ENCODE peak calls at places on chromosome 4, in ten cellular contexts. G is body of pancreas; F is transverse colon; O is tibial artery; U is effector memory CD4-positive, alpha-beta T cell; E is pancreas; W is endothelial cell of umbilical vein; M is lung; N is ovary; V is PC-3. S is an unnamed sample.
A peak's percentile ranks its signal among the peaks of the same experiment; 100 is the strongest.

GRCh38 chr4:1600811-1601532 is 83.1 kb downstream of the FAM53A start:
- DNase-seq in G (no peak), V (no peak), F (no peak), E (no peak), W (no peak), O (no peak), N (no peak), U (no peak), M (no peak), S (no peak)

GRCh38 chr4:139595989-139596679 is 40.1 kb upstream of the SETD7 start:
- DNase-seq in V (peak; percentile 85), U (no peak), W (no peak), N (no peak), E (no peak), O (peak; percentile 70), G (no peak), F (no peak), M (no peak), S (peak; percentile 84)

GRCh38 chr4:51942108-51942832 is 77.9 kb downstream of the LRRC66 start:
- DNase-seq in G (no peak), W (no peak), E (no peak), O (no peak), U (no peak), N (no peak), F (no peak), V (peak; percentile 75), M (no peak), S (no peak)

GRCh38 chr4:15753786-15754185 is 24.3 kb upstream of the CD38 start:
- DNase-seq in M (no peak), N (no peak), V (peak; percentile 37), O (no peak), W (peak; percentile 83), G (peak; percentile 9), U (no peak), F (no peak), E (peak; percentile 3), S (no peak)

GRCh38 chr4:10728016-10728415 is 43.4 kb upstream of the CLNK start:
- DNase-seq in V (no peak), U (no peak), G (no peak), E (no peak), W (no peak), F (no peak), O (no peak), M (no peak), N (no peak), S (no peak)

GRCh38 chr4:153904011-153904410 is 115.1 kb upstream of the SFRP2 start:
- DNase-seq in F (no peak), M (no peak), U (no peak), E (no peak), G (no peak), V (no peak), N (no peak), W (no peak), O (no peak), S (no peak)

GRCh38 chr4:101954975-101955678 is 164.6 kb downstream of the BANK1 start:
- DNase-seq in G (no peak), M (no peak), V (no peak), E (no peak), O (no peak), U (no peak), W (no peak), N (no peak), F (no peak), S (no peak)

GRCh38 chr4:36013206-36013605 is 231.1 kb downstream of the ARAP2 start:
- DNase-seq in G (no peak), M (no peak), W (no peak), U (no peak), O (no peak), F (no peak), V (no peak), N (no peak), E (no peak), S (no peak)

GRCh38 chr4:159240690-159241089 is 137.8 kb downstream of the RAPGEF2 start:
- DNase-seq in V (no peak), G (no peak), O (no peak), U (no peak), N (no peak), F (no peak), W (no peak), M (no peak), E (no peak), S (no peak)

GRCh38 chr4:128390475-128390996 is 102.9 kb upstream of the PGRMC2 start:
- DNase-seq in N (no peak), F (no peak), V (no peak), W (no peak), O (no peak), M (no peak), U (no peak), E (no peak), G (peak; percentile 37), S (no peak)

GRCh38 chr4:100306018-100306417 is 115.8 kb upstream of the DDIT4L start:
- DNase-seq in E (no peak), W (no peak), N (no peak), V (peak; percentile 2), U (no peak), M (no peak), F (no peak), G (no peak), O (no peak), S (no peak)

GRCh38 chr4:184369871-184370270 is 104.5 kb downstream of the IRF2 start:
- DNase-seq in V (no peak), F (no peak), M (no peak), N (no peak), O (no peak), U (no peak), W (no peak), E (no peak), G (no peak), S (no peak)

GRCh38 chr4:183424109-183424751 is 20.2 kb upstream of the CDKN2AIP start:
- DNase-seq in F (peak; percentile 71), O (no peak), G (no peak), E (no peak), V (peak; percentile 57), U (no peak), N (peak; percentile 2), M (no peak), W (no peak), S (no peak)

GRCh38 chr4:14022428-14022827 is 394.9 kb upstream of the BOD1L1 start:
- DNase-seq in F (no peak), U (no peak), N (no peak), E (no peak), V (no peak), O (no peak), W (no peak), M (no peak), G (no peak), S (no peak)

GRCh38 chr4:164464313-164464712 is 289.6 kb upstream of the SMIM31 start:
- DNase-seq in O (no peak), E (no peak), W (no peak), V (no peak), G (no peak), F (no peak), M (no peak), N (no peak), U (no peak), S (no peak)
- H3K4me3 ChIP-seq in O (no peak overlapping the region), E (no peak overlapping the region), W (no peak overlapping the region), V (no peak overlapping the region), G (no peak overlapping the region), F (no peak overlapping the region), M (no peak overlapping the region), N (no peak overlapping the region), U (no peak overlapping the region), S (no peak overlapping the region)

GRCh38 chr4:2865381-2865780 is 21.7 kb downstream of the ADD1 start:
- DNase-seq in M (no peak), O (no peak), E (no peak), W (no peak), G (no peak), N (no peak), U (no peak), F (no peak), V (no peak), S (no peak)
- H3K4me1 ChIP-seq in M (peaks cover 33% of the 10 kb centered on the region), O (peaks cover 56% of the 10 kb centered on the region), E (peaks cover 46% of the 10 kb centered on the region), W (peaks cover 50% of the 10 kb centered on the region), G (peaks cover 97% of the 10 kb centered on the region), N (peaks cover 46% of the 10 kb centered on the region), U (peaks cover 3% of the 10 kb centered on the region), F (peaks cover 95% of the 10 kb centered on the region), V (peaks cover 12% of the 10 kb centered on the region), S (peaks cover 99% of the 10 kb centered on the region)

GRCh38 chr4:145497199-145498149 is 15.8 kb downstream of the SMAD1 start:
- DNase-seq in U (no peak), W (no peak), G (no peak), V (no peak), M (no peak), F (no peak), O (no peak), N (no peak), E (no peak), S (no peak)

GRCh38 chr4:145498430-145498829 is 16.8 kb downstream of the SMAD1 start:
- DNase-seq in O (no peak), F (no peak), E (no peak), M (no peak), N (no peak), V (no peak), U (no peak), G (no peak), W (no peak), S (no peak)

GRCh38 chr4:145496292-145496691 is 14.6 kb downstream of the SMAD1 start:
- DNase-seq in N (no peak), O (no peak), M (no peak), V (peak; percentile 66), E (no peak), U (no peak), G (no peak), W (no peak), F (no peak), S (no peak)

GRCh38 chr4:145492376-145492775 is 10.7 kb downstream of the SMAD1 start:
- DNase-seq in V (no peak), F (peak; percentile 20), O (no peak), M (no peak), E (no peak), N (no peak), G (no peak), U (no peak), W (no peak), S (no peak)

GRCh38 chr4:145494666-145495065 is 13.0 kb downstream of the SMAD1 start:
- DNase-seq in W (no peak), E (no peak), N (no peak), G (no peak), U (no peak), F (no peak), O (no peak), M (no peak), V (no peak), S (no peak)
- H3K27ac ChIP-seq in W (no peak overlapping the region), E (no peak overlapping the region), N (no peak overlapping the region), G (no peak overlapping the region), U (no peak overlapping the region), F (no peak overlapping the region), O (no peak overlapping the region), M (no peak overlapping the region), V (no peak overlapping the region), S (no peak overlapping the region)

DNA sequence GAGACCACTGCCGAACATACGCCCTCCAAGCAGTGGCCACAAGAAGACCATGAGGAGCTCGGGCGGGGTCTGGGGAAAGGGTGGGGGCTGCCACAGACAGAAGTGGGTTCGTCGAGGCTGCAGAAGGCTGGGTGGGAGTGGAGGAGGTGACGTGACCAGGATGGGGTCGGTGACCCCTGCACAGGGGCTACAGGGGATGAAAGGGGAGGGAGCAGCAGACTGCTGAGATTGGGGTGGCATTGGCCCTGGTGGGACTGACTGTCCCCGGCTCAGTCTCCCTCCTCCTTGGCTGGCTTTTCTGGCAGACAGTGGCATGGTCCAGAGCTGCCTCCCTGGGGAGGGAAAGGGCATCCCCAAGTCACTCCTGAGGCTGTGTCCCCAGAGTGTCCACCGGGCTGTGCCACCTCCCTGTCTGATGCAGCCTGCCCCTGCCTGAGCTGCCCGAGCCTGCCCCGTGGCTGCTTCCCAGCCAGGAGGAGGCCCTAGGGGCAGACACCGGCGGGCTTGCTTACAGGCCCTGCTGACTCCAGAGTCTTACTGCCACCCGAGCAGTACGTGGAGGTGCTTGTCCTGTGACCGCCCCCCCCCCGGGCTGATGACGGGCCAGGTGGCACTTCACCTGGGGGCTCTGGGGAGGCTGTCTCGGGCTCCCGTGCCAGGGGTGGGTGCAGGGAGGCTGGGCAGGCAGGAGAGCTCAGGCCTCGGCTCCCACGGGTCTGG is 7.2 kb downstream of the SH3BP2 start:
- DNase-seq in M (no peak), U (no peak), N (peak; percentile 44), G (peak; percentile 17), O (peak; percentile 24), E (peak; percentile 17), W (no peak), F (peak; percentile 9), V (no peak), S (no peak)
- H3K4me3 ChIP-seq in M (no peak overlapping the region), U (peak overlapping the region; percentile 38), N (no peak overlapping the region), G (no peak overlapping the region), O (peak overlapping the region; percentile 28), E (no peak overlapping the region), W (no peak overlapping the region), F (no peak overlapping the region), V (no peak overlapping the region), S (no peak overlapping the region)

S was measured in right atrium auricular region.